ENCODE peak calls at places on chromosome 2, in nine cellular contexts. P is PC-9; R is lower lobe of right lung; N is right cardiac atrium; Q is stimulated activated CD8-positive, alpha-beta memory T cell treated with anti-CD3 and anti-CD28 coated beads, Interleukin-7, amount 100 ng/mL, for 24 hours; L is hypothalamus; T is ACHN; H is IMR-90; V is A172. G is an unnamed sample.

GRCh38 chr2:129742415-129742814 is 237.1 kb upstream of the RAB6C start:
- DNase-seq in P (no peak), R (no peak), N (peak; percentile 42), Q (no peak), L (no peak), T (no peak), H (no peak), V (no peak), G (no peak)

GRCh38 chr2:130183500-130184373 is 1.7 kb downstream of the MZT2B start:
- DNase-seq in P (no peak), R (no peak), N (peak; percentile 74), Q (no peak), L (peak; percentile 31), T (no peak), H (peak; percentile 11), V (no peak), G (peak; percentile 59)

GRCh38 chr2:127179756-127180155 is 40.3 kb downstream of the CYP27C1 start:
- DNase-seq in P (no peak), R (no peak), N (no peak), Q (no peak), L (no peak), T (no peak), H (no peak), V (no peak), G (peak; percentile 34)

GRCh38 chr2:72024451-72025175 is 123.0 kb downstream of the CYP26B1 start:
- DNase-seq in P (no peak), R (no peak), N (no peak), Q (no peak), L (no peak), T (no peak), H (no peak), V (no peak), G (no peak)

GRCh38 chr2:25339121-25339738 is 2.5 kb downstream of the DNMT3A start:
- DNase-seq in P (no peak), R (no peak), N (peak; percentile 76), Q (no peak), L (no peak), T (no peak), H (no peak), V (no peak), G (no peak)

GRCh38 chr2:187547353-187547979 is 6.8 kb downstream of the TFPI start:
- DNase-seq in P (peak; percentile 66), R (no peak), N (peak; percentile 40), Q (no peak), L (no peak), T (peak; percentile 99), H (peak; percentile 97), V (peak; percentile 98), G (peak; percentile 95)

GRCh38 chr2:74261204-74261864 is 62.9 kb downstream of the MTHFD2 start:
- DNase-seq in P (peak; percentile 72), R (no peak), N (no peak), Q (no peak), L (peak; percentile 5), T (peak; percentile 60), H (no peak), V (peak; percentile 33), G (peak; percentile 27)

GRCh38 chr2:9693646-9694045 is 62.8 kb upstream of the YWHAQ start:
- DNase-seq in P (no peak), R (no peak), N (no peak), Q (no peak), L (no peak), T (no peak), H (no peak), V (no peak), G (no peak)

GRCh38 chr2:62326735-62327134 is 130.8 kb downstream of the B3GNT2 start:
- DNase-seq in P (no peak), R (no peak), N (no peak), Q (no peak), L (no peak), T (no peak), H (no peak), V (no peak), G (no peak)

GRCh38 chr2:128401680-128402079 is 83.0 kb upstream of the HS6ST1 start:
- DNase-seq in P (no peak), R (no peak), N (no peak), Q (no peak), L (no peak), T (no peak), H (no peak), V (no peak), G (no peak)

GRCh38 chr2:45505138-45505537 is 105.9 kb downstream of the SRBD1 start:
- DNase-seq in P (no peak), R (no peak), N (no peak), Q (no peak), L (no peak), T (no peak), H (no peak), V (no peak), G (no peak)

GRCh38 chr2:156537147-156537546 is 101.0 kb downstream of the GPD2 start:
- DNase-seq in P (no peak), R (no peak), N (no peak), Q (no peak), L (no peak), T (no peak), H (peak; percentile 34), V (no peak), G (peak; percentile 48)

GRCh38 chr2:126664234-126664633 is 8.3 kb downstream of the GYPC start:
- DNase-seq in P (no peak), R (no peak), N (no peak), Q (no peak), L (no peak), T (no peak), H (no peak), V (no peak), G (no peak)

GRCh38 chr2:231521443-231521842 is 8.8 kb downstream of the NMUR1 start:
- DNase-seq in P (no peak), R (no peak), N (no peak), Q (no peak), L (no peak), T (no peak), H (no peak), V (no peak), G (no peak)

GRCh38 chr2:85801871-85802270 is 48.1 kb downstream of the ATOH8 start:
- DNase-seq in P (no peak), R (no peak), N (no peak), Q (no peak), L (no peak), T (no peak), H (no peak), V (no peak), G (no peak)

GRCh38 chr2:241853651-241854341 is 4.9 kb downstream of the PDCD1 start:
- DNase-seq in P (no peak), R (peak; percentile 49), N (peak; percentile 86), Q (no peak), L (no peak), T (no peak), H (peak; percentile 25), V (peak; percentile 75), G (no peak)

GRCh38 chr2:66869076-66869475 is 434.2 kb downstream of the MEIS1 start:
- DNase-seq in P (no peak), R (no peak), N (no peak), Q (no peak), L (no peak), T (no peak), H (peak; percentile 96), V (no peak), G (no peak)

GRCh38 chr2:67984600-67984999 is 78.2 kb downstream of the C1D start:
- DNase-seq in P (no peak), R (no peak), N (no peak), Q (no peak), L (no peak), T (no peak), H (no peak), V (no peak), G (no peak)

GRCh38 chr2:30486655-30487054 is 39.6 kb downstream of the LCLAT1 start:
- DNase-seq in P (no peak), R (no peak), N (no peak), Q (no peak), L (no peak), T (no peak), H (no peak), V (no peak), G (no peak)

GRCh38 chr2:10120158-10120937 is 2.2 kb upstream of the RRM2 start:
- DNase-seq in P (peak; percentile 92), R (peak; percentile 98), N (peak; percentile 96), Q (peak; percentile 87), L (peak; percentile 76), T (peak; percentile 97), H (peak; percentile 85), V (peak; percentile 94), G (peak; percentile 89)

GRCh38 chr2:127471286-127471983 is 53.2 kb downstream of the PROC start:
- DNase-seq in P (no peak), R (no peak), N (no peak), Q (no peak), L (no peak), T (no peak), H (no peak), V (no peak), G (no peak)

GRCh38 chr2:168478206-168478605 is 22.1 kb downstream of the CERS6 start:
- DNase-seq in P (no peak), R (no peak), N (no peak), Q (no peak), L (no peak), T (no peak), H (no peak), V (no peak), G (no peak)

GRCh38 chr2:26088038-26088643 is 54.3 kb downstream of the RAB10 start:
- DNase-seq in P (no peak), R (no peak), N (no peak), Q (no peak), L (no peak), T (peak; percentile 51), H (peak; percentile 36), V (peak; percentile 31), G (peak; percentile 60)

GRCh38 chr2:70785137-70785911 is 5.1 kb downstream of the FIGLA start:
- DNase-seq in P (no peak), R (no peak), N (no peak), Q (no peak), L (peak; percentile 21), T (peak; percentile 61), H (no peak), V (peak; percentile 71), G (peak; percentile 23)

GRCh38 chr2:96374211-96374951 is 38.8 kb downstream of the NCAPH start:
- DNase-seq in P (peak; percentile 61), R (no peak), N (peak; percentile 72), Q (no peak), L (no peak), T (no peak), H (peak; percentile 39), V (no peak), G (peak; percentile 65)

GRCh38 chr2:111049792-111050640 is 70.7 kb upstream of the BCL2L11 start:
- DNase-seq in P (peak; percentile 39), R (no peak), N (no peak), Q (no peak), L (no peak), T (no peak), H (no peak), V (peak; percentile 59), G (peak; percentile 47)

GRCh38 chr2:148338544-148338943 is 306.0 kb upstream of the EPC2 start:
- DNase-seq in P (no peak), R (no peak), N (no peak), Q (no peak), L (no peak), T (peak; percentile 18), H (peak; percentile 87), V (peak; percentile 18), G (peak; percentile 79)

GRCh38 chr2:176178271-176178806 is 10.1 kb upstream of the HOXD1 start:
- DNase-seq in P (no peak), R (no peak), N (no peak), Q (no peak), L (no peak), T (peak; percentile 61), H (no peak), V (no peak), G (no peak)

GRCh38 chr2:54047076-54047475 is 68.3 kb upstream of the ACYP2 start:
- DNase-seq in P (no peak), R (no peak), N (no peak), Q (no peak), L (no peak), T (no peak), H (no peak), V (peak; percentile 70), G (no peak)

GRCh38 chr2:9950521-9951271 is 797 bp upstream of the GRHL1 start:
- DNase-seq in P (peak; percentile 32), R (peak; percentile 73), N (peak; percentile 78), Q (no peak), L (no peak), T (no peak), H (no peak), V (no peak), G (peak; percentile 11)

GRCh38 chr2:109460553-109461324 is 153.0 kb downstream of the SEPTIN10 start:
- DNase-seq in P (no peak), R (no peak), N (no peak), Q (no peak), L (no peak), T (no peak), H (no peak), V (no peak), G (no peak)

G was measured in choroid plexus epithelial cell.